ENCODE peak calls at places on chromosomes 2 and 18, in four cellular contexts. One of them, this sample, is unnamed.

GRCh38 chr18:79572848-79573451 is 106.7 kb upstream of the CTDP1 start:
- DNase-seq in GM04504: no peak
- DNase-seq in fibroblast of the aortic adventitia: no peak
- DNase-seq in AML-193: no peak
- DNase-seq in this sample: no peak

GRCh38 chr18:73626859-73627258 is 520.8 kb downstream of the FBXO15 start:
- DNase-seq in GM04504: no peak
- DNase-seq in fibroblast of the aortic adventitia: no peak
- DNase-seq in AML-193: no peak
- DNase-seq in this sample: no peak

GRCh38 chr2:90069290-90069894 is 1377.9 kb downstream of the RPIA start:
- DNase-seq in GM04504: no peak
- DNase-seq in fibroblast of the aortic adventitia: peak; percentile 27
- DNase-seq in AML-193: peak; percentile 23
- DNase-seq in this sample: no peak

GRCh38 chr18:28086530-28087172 is 90.3 kb downstream of the CDH2 start:
- DNase-seq in GM04504: peak; percentile 32
- DNase-seq in fibroblast of the aortic adventitia: peak; percentile 88
- DNase-seq in AML-193: no peak
- DNase-seq in this sample: no peak

GRCh38 chr2:105904938-105905337 is 160.2 kb downstream of the NCK2 start:
- DNase-seq in GM04504: no peak
- DNase-seq in fibroblast of the aortic adventitia: no peak
- DNase-seq in AML-193: no peak
- DNase-seq in this sample: no peak

GRCh38 chr18:36095936-36096519 is 28.7 kb upstream of the RPRD1A start:
- DNase-seq in GM04504: peak; percentile 34
- DNase-seq in fibroblast of the aortic adventitia: peak; percentile 89
- DNase-seq in AML-193: peak; percentile 69
- DNase-seq in this sample: peak; percentile 49

GRCh38 chr2:174630097-174630496 is 32.5 kb upstream of the WIPF1 start:
- DNase-seq in GM04504: no peak
- DNase-seq in fibroblast of the aortic adventitia: peak; percentile 37
- DNase-seq in AML-193: no peak
- DNase-seq in this sample: no peak

GRCh38 chr2:3182848-3183247 is 194.8 kb downstream of the EIPR1 start:
- DNase-seq in GM04504: no peak
- DNase-seq in fibroblast of the aortic adventitia: no peak
- DNase-seq in AML-193: no peak
- DNase-seq in this sample: no peak